ENCODE peak calls at places on chromosomes 1 and 21, in six cellular contexts. I, N, J, D, P and Q are unnamed samples.

GRCh38 chr1:115456441-115456961 is 118.5 kb upstream of the NGF start:
- DNase-seq in I (no peak), N (peak), J (no peak), D (no peak), P (no peak), Q (no peak)

GRCh38 chr1:17340358-17340757 is 31.6 kb upstream of the PADI6 start:
- DNase-seq in I (no peak), N (no peak), J (no peak), D (no peak), P (no peak), Q (no peak)

GRCh38 chr1:90717665-90718410 is 736 bp upstream of the BARHL2 start:
- DNase-seq in I (no peak), N (peak), J (no peak), D (peak), P (peak), Q (peak)

GRCh38 chr1:228770779-228771223 is 35.5 kb downstream of the RHOU start:
- DNase-seq in I (no peak), N (no peak), J (no peak), D (no peak), P (no peak), Q (no peak)

GRCh38 chr21:42228709-42229220 is 9.8 kb downstream of the ABCG1 start:
- DNase-seq in I (no peak), N (no peak), J (no peak), D (no peak), P (no peak), Q (no peak)

GRCh38 chr1:17904290-17904689 is 149.2 kb downstream of the ACTL8 start:
- DNase-seq in I (no peak), N (no peak), J (peak), D (no peak), P (no peak), Q (no peak)

GRCh38 chr1:234962340-234962989 is 166.2 kb downstream of the TOMM20 start:
- DNase-seq in I (no peak), N (peak), J (no peak), D (no peak), P (no peak), Q (peak)

GRCh38 chr1:18811733-18812132 is 47.7 kb downstream of the TAS1R2 start:
- DNase-seq in I (no peak), N (no peak), J (no peak), D (no peak), P (no peak), Q (no peak)

GRCh38 chr1:24725209-24725651 is 20.0 kb upstream of the CLIC4 start:
- DNase-seq in I (no peak), N (no peak), J (no peak), D (peak), P (peak), Q (peak)

GRCh38 chr21:39313457-39314154 is at the start of gene BRWD1:
- DNase-seq in I (peak), N (peak), J (peak), D (peak), P (peak), Q (peak)

GRCh38 chr1:87805661-87806376 is 477.1 kb downstream of the LMO4 start:
- DNase-seq in I (peak), N (peak), J (no peak), D (peak), P (no peak), Q (peak)

GRCh38 chr21:42975886-42976608 is 1.7 kb downstream of the PKNOX1 start:
- DNase-seq in I (no peak), N (no peak), J (no peak), D (no peak), P (no peak), Q (peak)

GRCh38 chr21:43718872-43719747 is at the start of gene PDXK:
- DNase-seq in I (peak), N (peak), J (peak), D (peak), P (peak), Q (peak)

GRCh38 chr1:970242-970972 is 4.1 kb downstream of the PLEKHN1 start:
- DNase-seq in I (no peak), N (no peak), J (no peak), D (no peak), P (no peak), Q (no peak)

GRCh38 chr1:234430691-234431090 is 48.3 kb downstream of the TARBP1 start:
- DNase-seq in I (no peak), N (no peak), J (no peak), D (no peak), P (no peak), Q (no peak)

GRCh38 chr1:210236840-210237409 is 4.3 kb downstream of the SERTAD4 start:
- DNase-seq in I (no peak), N (peak), J (peak), D (peak), P (peak), Q (peak)

GRCh38 chr1:201614262-201615015 is 75.5 kb downstream of the NAV1 start:
- DNase-seq in I (no peak), N (no peak), J (no peak), D (peak), P (peak), Q (peak)

GRCh38 chr1:232393010-232393833 is 236.7 kb downstream of the SIPA1L2 start:
- DNase-seq in I (no peak), N (peak), J (no peak), D (peak), P (no peak), Q (no peak)

GRCh38 chr1:30652151-30652915 is 71.1 kb downstream of the MATN1 start:
- DNase-seq in I (no peak), N (no peak), J (no peak), D (no peak), P (peak), Q (no peak)

GRCh38 chr21:35792569-35792968 is 267.8 kb downstream of the SETD4 start:
- DNase-seq in I (no peak), N (peak), J (no peak), D (no peak), P (no peak), Q (no peak)

GRCh38 chr21:24727803-24728425 is 879.4 kb downstream of the MRPL39 start:
- DNase-seq in I (no peak), N (no peak), J (no peak), D (no peak), P (no peak), Q (no peak)

GRCh38 chr1:18798533-18799445 is 60.7 kb downstream of the TAS1R2 start:
- DNase-seq in I (no peak), N (no peak), J (no peak), D (no peak), P (no peak), Q (no peak)

GRCh38 chr1:179090522-179090921 is 8.7 kb downstream of the TOR3A start:
- DNase-seq in I (no peak), N (peak), J (no peak), D (no peak), P (no peak), Q (no peak)

GRCh38 chr1:32759997-32760623 is 57.0 kb downstream of the YARS1 start:
- DNase-seq in I (peak), N (peak), J (peak), D (no peak), P (peak), Q (peak)

GRCh38 chr1:182845379-182845778 is 6.2 kb downstream of the DHX9 start:
- DNase-seq in I (no peak), N (no peak), J (no peak), D (no peak), P (no peak), Q (no peak)

GRCh38 chr1:169601096-169601881 is 15.0 kb upstream of the F5 start:
- DNase-seq in I (peak), N (peak), J (no peak), D (peak), P (peak), Q (peak)

GRCh38 chr1:3899776-3900149 is 309 bp downstream of the C1orf174 start:
- DNase-seq in I (no peak), N (no peak), J (no peak), D (no peak), P (peak), Q (no peak)

GRCh38 chr1:153967109-153967999 is at the start of gene CREB3L4:
- DNase-seq in I (peak), N (peak), J (peak), D (peak), P (peak), Q (peak)
- TF ChIP-seq CTCF in I (peak), N (peak), J (no peak), D (peak), P (peak), Q (peak)

DNA sequence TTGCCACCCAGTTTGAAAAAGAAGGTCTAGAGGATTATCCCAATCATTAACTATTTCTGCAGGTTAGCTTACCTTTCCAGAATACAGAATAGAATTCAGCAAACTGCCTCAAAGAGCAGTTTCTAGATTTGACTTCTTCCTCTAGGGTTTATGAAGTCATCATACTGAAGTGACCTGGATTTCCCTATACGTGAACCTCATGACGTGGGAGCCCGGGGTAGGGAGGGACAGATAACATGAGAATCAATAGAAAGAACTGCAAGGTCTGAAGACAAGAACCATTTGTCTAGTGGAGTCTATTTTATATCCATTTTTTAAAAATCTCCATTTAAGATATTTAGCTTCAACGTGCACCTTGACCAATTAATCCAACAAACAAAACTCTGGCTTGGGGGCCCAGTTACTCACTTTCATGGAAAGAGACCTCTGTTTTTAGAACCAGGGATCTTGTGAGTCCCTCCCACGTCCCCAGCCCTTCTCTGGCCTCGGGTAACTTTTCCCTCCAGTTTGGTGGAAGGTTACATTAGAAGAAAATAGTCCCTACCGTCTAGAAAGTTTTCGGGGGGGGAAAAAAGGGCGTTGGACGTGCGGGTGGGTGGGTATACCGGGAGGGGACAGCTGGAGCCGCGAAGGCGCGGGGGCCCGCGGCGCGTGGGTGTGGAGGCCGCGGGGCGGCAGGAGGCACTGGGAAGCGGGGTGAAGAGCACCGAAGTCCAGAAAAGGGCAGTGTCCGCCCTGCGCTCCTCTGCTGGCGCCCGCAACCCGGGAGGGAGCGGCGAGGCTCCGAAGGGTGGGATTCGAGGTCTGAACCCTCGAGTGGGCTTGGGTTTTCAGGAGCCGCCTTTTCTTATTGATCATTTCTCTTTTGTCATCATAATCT is 13.8 kb upstream of the POGZ start:
- DNase-seq in I (no peak), N (peak), J (no peak), D (peak), P (peak), Q (peak)
- H3K4me3 ChIP-seq in I (peak), N (peak), J (peak), D (peak), P (peak), Q (peak)

DNA sequence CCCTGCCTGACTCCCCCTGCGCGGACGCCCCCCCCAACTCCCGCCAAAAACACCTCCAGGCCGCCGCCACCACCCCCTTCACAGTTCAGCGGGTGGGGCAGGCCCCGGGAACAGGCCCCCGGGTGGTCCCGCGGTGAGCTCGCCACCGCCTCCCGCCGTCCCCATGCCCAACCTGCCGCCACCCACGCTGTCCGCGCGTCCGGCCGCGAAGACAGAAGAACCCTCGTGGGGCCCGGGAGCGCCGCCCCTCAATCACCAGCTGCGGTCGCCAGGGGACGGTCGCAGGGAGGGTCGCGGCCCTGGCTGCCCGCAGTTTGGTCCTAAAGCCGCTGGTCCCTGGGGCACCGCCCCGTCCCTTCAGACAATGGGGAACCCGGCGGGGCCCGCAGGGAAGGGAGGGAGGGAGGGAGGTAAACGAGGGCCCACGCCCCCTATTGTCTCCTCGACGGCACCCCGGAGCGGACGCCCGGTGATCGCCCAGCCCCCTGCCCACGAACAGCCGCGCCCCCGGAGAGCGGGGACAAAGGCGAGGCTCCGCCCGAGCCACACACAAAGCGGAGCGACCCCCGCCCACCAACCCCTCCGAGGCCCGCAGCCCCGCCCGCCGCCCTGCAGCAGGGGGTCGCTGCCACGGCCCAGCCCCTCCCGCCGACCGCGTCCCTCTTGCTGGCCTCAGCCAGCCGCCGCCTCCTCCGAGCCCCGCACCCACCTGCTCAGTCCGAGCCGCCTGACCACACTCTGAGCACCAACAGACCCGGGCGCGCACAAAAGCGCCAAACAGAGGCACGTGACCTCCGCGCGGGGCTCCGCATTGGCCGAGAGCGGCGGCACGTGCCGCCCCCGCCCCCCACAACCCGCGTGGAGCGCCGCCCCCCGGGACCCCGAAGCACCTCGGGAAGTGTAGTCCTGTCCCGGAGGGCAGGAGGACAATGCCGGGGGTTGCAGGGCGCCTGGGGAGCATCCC is at the start of gene STMN1:
- DNase-seq in I (peak), N (peak), J (peak), D (peak), P (peak), Q (peak)
- TF ChIP-seq CTCF in I (no peak), N (no peak), J (no peak), D (no peak), P (no peak), Q (no peak)

GRCh38 chr21:7952648-7953047 is 2568.7 kb upstream of the TPTE start:
- DNase-seq in I (no peak), N (no peak), J (no peak), D (no peak), P (no peak), Q (no peak)

GRCh38 chr21:7957713-7958064 is 2563.7 kb upstream of the TPTE start:
- DNase-seq in I (no peak), N (no peak), J (no peak), D (no peak), P (no peak), Q (no peak)

GRCh38 chr21:7947422-7947821 is 2574.0 kb upstream of the TPTE start:
- DNase-seq in I (no peak), N (no peak), J (no peak), D (no peak), P (no peak), Q (no peak)

GRCh38 chr21:7953058-7953457 is 2568.3 kb upstream of the TPTE start:
- DNase-seq in I (no peak), N (no peak), J (no peak), D (no peak), P (no peak), Q (no peak)

DNA sequence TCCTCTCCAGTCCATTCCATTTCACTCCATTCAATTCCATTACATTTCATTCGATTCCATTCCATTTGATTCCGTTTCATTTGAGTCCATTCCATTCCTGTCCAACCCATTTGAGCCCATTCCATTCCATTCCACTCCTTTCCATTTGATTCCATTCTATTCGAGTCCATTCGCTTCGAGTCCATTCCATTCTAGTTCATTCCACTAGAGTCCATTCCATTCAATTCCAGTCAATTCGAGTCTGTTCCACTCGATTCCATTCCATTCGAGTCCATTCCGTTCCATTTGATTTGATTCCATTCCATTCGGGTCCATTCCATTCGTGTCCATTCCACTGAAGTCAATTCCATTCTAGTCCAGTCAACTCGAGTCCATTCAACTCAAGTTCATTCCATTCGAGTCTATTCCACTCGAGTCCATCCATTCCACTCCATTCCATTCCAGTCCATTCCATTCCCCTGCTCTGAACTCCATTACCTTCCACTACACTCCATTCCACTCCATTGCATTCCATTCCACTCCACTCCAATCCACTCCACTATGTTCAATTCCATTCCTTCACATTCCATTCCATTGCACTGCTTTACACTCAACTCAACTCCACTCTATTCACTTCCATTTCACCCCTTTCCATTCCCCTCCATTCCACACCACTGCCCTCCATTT is 2569.4 kb upstream of the TPTE start:
- DNase-seq in I (no peak), N (no peak), J (no peak), D (no peak), P (no peak), Q (no peak)
- H3K4me3 ChIP-seq in I (no peak), N (no peak), J (no peak), D (no peak), P (no peak), Q (no peak)

GRCh38 chr1:187477103-187477502 is 648.4 kb downstream of the PLA2G4A start:
- DNase-seq in I (no peak), N (no peak), J (no peak), D (no peak), P (no peak), Q (peak)

GRCh38 chr1:187471555-187471954 is 642.8 kb downstream of the PLA2G4A start:
- DNase-seq in I (no peak), N (peak), J (no peak), D (no peak), P (no peak), Q (peak)

GRCh38 chr1:187481581-187482148 is 652.9 kb downstream of the PLA2G4A start:
- DNase-seq in I (no peak), N (no peak), J (no peak), D (no peak), P (no peak), Q (no peak)

GRCh38 chr1:187474266-187474665 is 645.5 kb downstream of the PLA2G4A start:
- DNase-seq in I (no peak), N (peak), J (no peak), D (peak), P (no peak), Q (peak)

GRCh38 chr1:187476671-187477070 is 647.9 kb downstream of the PLA2G4A start:
- DNase-seq in I (no peak), N (no peak), J (no peak), D (peak), P (peak), Q (peak)
- TF ChIP-seq CTCF in I (peak), N (no peak), J (no peak), D (peak), P (peak), Q (peak)

GRCh38 chr1:112707217-112708001 is 482 bp upstream of the RHOC start:
- DNase-seq in I (peak), N (peak), J (peak), D (peak), P (peak), Q (peak)
- H3K4me3 ChIP-seq in I (peak), N (peak), J (peak), D (peak), P (peak), Q (peak)

DNA sequence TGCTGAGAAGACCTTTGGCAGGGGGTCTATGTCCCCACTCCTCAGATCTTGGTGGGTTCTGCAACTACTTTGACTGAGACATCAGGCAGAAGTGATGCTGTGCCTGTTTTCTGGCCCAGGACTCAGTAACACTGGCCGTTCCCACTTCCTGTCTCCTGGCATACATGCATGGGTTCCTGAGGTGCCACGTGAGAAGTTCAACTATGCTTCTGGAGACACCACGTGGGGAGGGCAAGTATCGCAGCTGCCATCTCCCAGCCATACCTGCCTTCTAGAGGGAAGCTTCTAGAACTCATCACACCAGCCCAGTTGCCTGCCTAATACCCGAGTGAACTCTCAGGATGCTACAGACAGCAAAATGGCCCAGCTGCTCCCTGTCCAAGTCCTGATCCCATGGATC is 65.8 kb downstream of the TRABD2B start:
- DNase-seq in I (no peak), N (no peak), J (no peak), D (peak), P (no peak), Q (no peak)
- TF ChIP-seq CTCF in I (no peak), N (no peak), J (peak), D (peak), P (no peak), Q (no peak)